ENCODE peak calls at places on chromosomes 3 and 15, in eight cellular contexts. O is sigmoid colon, A is upper lobe of right lung, N is colonic mucosa, I is hepatocyte, C is WERI-Rb-1, F is stomach, Q is uterus. L is an unnamed sample.

GRCh38 chr3:50010959-50011358 is 71.0 kb downstream of the RBM6 start:
- DNase-seq in O (no peak), A (no peak), N (no peak), I (no peak), C (no peak), F (no peak), Q (no peak), L (no peak)

GRCh38 chr3:50215529-50215928 is 10.5 kb downstream of the SLC38A3 start:
- DNase-seq in O (no peak), A (no peak), N (no peak), I (no peak), C (no peak), F (no peak), Q (no peak), L (no peak)

GRCh38 chr3:197104738-197105137 is 75.1 kb upstream of the MELTF start:
- DNase-seq in O (no peak), A (no peak), N (no peak), I (no peak), C (no peak), F (no peak), Q (no peak), L (no peak)

GRCh38 chr15:70193734-70194133 is 96.0 kb upstream of the TLE3 start:
- DNase-seq in O (peak; percentile 52), A (no peak), N (no peak), I (no peak), C (no peak), F (no peak), Q (no peak), L (no peak)

GRCh38 chr3:59709702-59710555 is 660.1 kb upstream of the CFAP20DC start:
- DNase-seq in O (peak; percentile 68), A (peak; percentile 80), N (peak; percentile 24), I (no peak), C (no peak), F (peak; percentile 27), Q (peak; percentile 16), L (no peak)

GRCh38 chr3:46889381-46890110 is 12.0 kb downstream of the PTH1R start:
- DNase-seq in O (no peak), A (no peak), N (no peak), I (peak; percentile 59), C (peak; percentile 63), F (no peak), Q (no peak), L (no peak)

GRCh38 chr15:90165659-90166489 is 35.3 kb upstream of the SEMA4B start:
- DNase-seq in O (peak; percentile 82), A (peak; percentile 92), N (peak; percentile 96), I (peak; percentile 95), C (no peak), F (peak; percentile 87), Q (no peak), L (peak; percentile 94)

GRCh38 chr15:101607102-101607501 is 45.1 kb downstream of the TM2D3 start:
- DNase-seq in O (no peak), A (no peak), N (no peak), I (no peak), C (no peak), F (no peak), Q (no peak), L (no peak)

GRCh38 chr3:68306571-68306970 is 625.8 kb downstream of the TAFA4 start:
- DNase-seq in O (no peak), A (no peak), N (peak; percentile 20), I (peak; percentile 74), C (no peak), F (no peak), Q (no peak), L (no peak)

GRCh38 chr3:18442743-18443669 is 17.9 kb upstream of the SATB1 start:
- DNase-seq in O (no peak), A (no peak), N (no peak), I (no peak), C (no peak), F (no peak), Q (no peak), L (no peak)

GRCh38 chr15:81155375-81156218 is 21.5 kb downstream of the CFAP161 start:
- DNase-seq in O (peak; percentile 78), A (no peak), N (no peak), I (peak; percentile 63), C (peak; percentile 28), F (peak; percentile 36), Q (peak; percentile 75), L (peak; percentile 46)

DNA sequence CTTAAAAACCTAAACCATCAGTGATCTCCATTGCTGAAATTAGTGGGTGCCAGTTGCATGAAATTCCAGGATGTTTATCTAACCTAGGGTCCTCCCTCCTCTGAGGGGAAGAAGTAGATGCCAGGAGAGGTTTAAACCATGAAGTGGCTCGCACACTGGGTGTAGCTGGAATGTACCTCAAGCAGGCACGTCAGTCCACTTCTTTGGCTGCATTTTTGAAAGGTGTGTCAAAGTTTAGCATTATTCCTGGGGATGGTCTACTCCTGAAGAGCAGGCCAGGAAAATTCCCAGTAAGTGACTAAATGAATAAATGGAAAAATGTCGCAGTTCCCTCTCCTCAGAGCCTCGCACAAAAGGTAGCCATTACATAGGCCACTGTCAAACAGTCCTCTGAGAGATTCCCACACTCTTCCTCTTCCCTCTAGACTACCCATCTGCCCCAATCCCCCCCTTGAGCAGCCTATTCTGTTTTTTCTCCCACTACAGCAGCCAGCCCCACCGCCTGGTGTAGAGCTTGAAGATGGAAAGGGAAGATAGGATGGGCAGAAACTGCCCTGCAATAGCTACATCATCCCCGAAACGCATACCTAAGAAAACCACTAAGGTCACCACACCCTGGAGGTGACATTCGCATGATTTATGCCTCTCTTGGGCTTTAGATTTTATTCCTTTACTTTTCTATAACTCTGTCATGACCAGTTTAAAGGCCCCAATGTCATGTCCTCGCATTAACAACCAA is 663 bp upstream of the TMOD3 start:
- DNase-seq in O (no peak), A (no peak), N (no peak), I (no peak), C (no peak), F (no peak), Q (no peak), L (no peak)
- H3K4me3 ChIP-seq in O (peak overlapping the region; percentile 97), A (peak overlapping the region; percentile 91), N (no peak overlapping the region), I (no peak overlapping the region), C (no peak overlapping the region), F (peak overlapping the region; percentile 76), Q (no peak overlapping the region), L (no peak overlapping the region)

GRCh38 chr15:68995754-68996141 is 18.7 kb upstream of the NOX5 start:
- DNase-seq in O (no peak), A (no peak), N (no peak), I (no peak), C (no peak), F (no peak), Q (no peak), L (no peak)

GRCh38 chr15:68993276-68993675 is 21.2 kb upstream of the NOX5 start:
- DNase-seq in O (no peak), A (no peak), N (no peak), I (no peak), C (no peak), F (no peak), Q (no peak), L (no peak)

GRCh38 chr15:68997050-68997449 is 17.4 kb upstream of the NOX5 start:
- DNase-seq in O (no peak), A (no peak), N (no peak), I (no peak), C (no peak), F (no peak), Q (no peak), L (no peak)

GRCh38 chr15:68994149-68994548 is 20.3 kb upstream of the NOX5 start:
- DNase-seq in O (no peak), A (no peak), N (no peak), I (no peak), C (no peak), F (no peak), Q (no peak), L (no peak)

DNA sequence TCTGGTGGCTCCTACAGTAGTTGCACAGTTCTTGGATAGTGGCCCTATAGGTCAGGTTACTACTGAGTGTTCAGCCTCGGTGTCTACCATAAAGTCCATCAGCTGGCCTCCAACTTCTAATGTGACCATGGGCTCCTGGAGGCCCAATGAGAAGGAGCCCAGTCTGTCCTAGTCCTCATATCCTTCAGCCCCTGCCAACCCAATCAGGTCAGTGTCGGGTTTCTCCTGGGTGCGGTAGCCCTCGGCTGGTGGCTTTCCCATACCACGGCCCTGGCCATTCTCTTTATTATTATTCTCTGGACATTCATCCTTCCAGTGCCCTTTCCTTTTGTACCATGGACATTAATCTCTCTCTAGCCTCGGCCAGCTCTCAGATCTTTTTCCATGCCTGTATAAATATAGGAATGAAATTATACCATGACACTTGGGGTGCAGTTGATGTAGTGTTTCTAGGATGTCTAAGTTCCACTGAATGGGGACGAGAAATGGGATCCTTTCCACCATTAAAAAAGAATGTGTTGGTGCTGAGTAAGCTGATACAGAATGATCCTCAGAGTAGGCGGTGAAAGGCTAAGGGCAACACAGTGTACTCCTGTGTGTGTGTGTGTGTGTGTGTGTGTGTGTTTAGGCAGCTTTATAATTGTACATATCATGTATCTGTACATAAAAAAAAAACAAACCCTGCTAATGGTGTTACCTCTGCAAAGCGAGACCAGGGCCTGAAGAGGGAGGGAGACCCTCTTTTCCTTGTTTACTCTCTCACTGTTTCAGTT is 19.3 kb upstream of the NOX5 start:
- DNase-seq in O (no peak), A (no peak), N (no peak), I (no peak), C (no peak), F (no peak), Q (no peak), L (no peak)
- H3K27me3 ChIP-seq in O (no peaks in the 10 kb centered on the region), A (no peaks in the 10 kb centered on the region), N (no peaks in the 10 kb centered on the region), I (no peaks in the 10 kb centered on the region), C (no peaks in the 10 kb centered on the region), F (no peaks in the 10 kb centered on the region), Q (no peaks in the 10 kb centered on the region), L (peaks cover 27% of the 10 kb centered on the region)

GRCh38 chr3:153458881-153459280 is 296.9 kb downstream of the RAP2B start:
- DNase-seq in O (no peak), A (no peak), N (no peak), I (no peak), C (no peak), F (no peak), Q (no peak), L (no peak)

GRCh38 chr3:153456831-153457545 is 295.0 kb downstream of the RAP2B start:
- DNase-seq in O (no peak), A (no peak), N (no peak), I (no peak), C (no peak), F (no peak), Q (no peak), L (no peak)

GRCh38 chr3:153463895-153464294 is 301.9 kb downstream of the RAP2B start:
- DNase-seq in O (no peak), A (no peak), N (no peak), I (no peak), C (no peak), F (no peak), Q (no peak), L (no peak)

GRCh38 chr3:153462550-153462949 is 300.5 kb downstream of the RAP2B start:
- DNase-seq in O (no peak), A (no peak), N (no peak), I (no peak), C (no peak), F (no peak), Q (no peak), L (no peak)
- H3K4me3 ChIP-seq in O (no peak overlapping the region), A (no peak overlapping the region), N (no peak overlapping the region), I (no peak overlapping the region), C (no peak overlapping the region), F (no peak overlapping the region), Q (no peak overlapping the region), L (no peak overlapping the region)

DNA sequence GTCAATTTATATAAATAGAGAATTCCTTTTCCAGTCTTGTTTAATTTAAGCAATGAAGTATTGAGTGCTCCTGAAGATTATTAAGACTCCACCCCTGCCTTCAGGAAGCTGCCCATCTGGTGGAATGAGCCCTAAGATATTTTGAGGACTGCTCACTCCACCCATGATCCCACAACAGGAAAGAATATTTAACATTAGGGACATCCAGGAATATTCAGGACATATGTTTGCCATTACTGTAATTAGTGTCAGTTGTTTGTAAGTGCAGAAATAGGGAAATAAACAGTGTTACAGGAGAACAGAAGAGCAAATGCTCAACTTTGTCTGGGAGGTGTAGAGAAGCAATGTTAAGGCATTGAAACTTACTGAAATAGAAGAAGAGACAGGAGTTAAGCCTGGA is 375.0 kb downstream of the ROBO2 start:
- DNase-seq in O (no peak), A (no peak), N (no peak), I (no peak), C (no peak), F (no peak), Q (no peak), L (no peak)
- H3K27me3 ChIP-seq in O (no peaks in the 10 kb centered on the region), A (no peaks in the 10 kb centered on the region), N (no peaks in the 10 kb centered on the region), I (no peaks in the 10 kb centered on the region), C (no peaks in the 10 kb centered on the region), F (no peaks in the 10 kb centered on the region), Q (no peaks in the 10 kb centered on the region), L (no peaks in the 10 kb centered on the region)